ENCODE peak calls at places on chromosomes 13 and 19, in four cellular contexts. Y is neural progenitor cell, H is left lung, F is stomach. Q is an unnamed sample.

GRCh38 chr19:13060233-13060963 is 42.3 kb downstream of the LYL1 start:
- DNase-seq in Y (peak; percentile 63), H (no peak), F (no peak), Q (no peak)

GRCh38 chr19:4866595-4867424 is 657 bp downstream of the PLIN3 start:
- DNase-seq in Y (peak; percentile 80), H (peak; percentile 75), F (peak; percentile 68), Q (peak; percentile 86)

GRCh38 chr13:32164622-32165268 is 133.2 kb downstream of the FRY start:
- DNase-seq in Y (peak; percentile 81), H (no peak), F (no peak), Q (no peak)

GRCh38 chr13:81540777-81541176 is 1199.9 kb upstream of the SPRY2 start:
- DNase-seq in Y (peak; percentile 13), H (no peak), F (no peak), Q (no peak)

GRCh38 chr13:53015971-53016370 is 12.6 kb upstream of the OLFM4 start:
- DNase-seq in Y (no peak), H (no peak), F (no peak), Q (no peak)

GRCh38 chr19:4390017-4390861 is 10.1 kb downstream of the SH3GL1 start:
- DNase-seq in Y (peak; percentile 87), H (peak; percentile 63), F (no peak), Q (peak; percentile 54)

GRCh38 chr13:107721436-107721835 is 493.9 kb downstream of the LIG4 start:
- DNase-seq in Y (no peak), H (no peak), F (no peak), Q (no peak)

GRCh38 chr19:32238076-32238475 is 107.3 kb upstream of the ZNF507 start:
- DNase-seq in Y (no peak), H (no peak), F (no peak), Q (no peak)

GRCh38 chr13:112172017-112172416 is 105.1 kb downstream of the SOX1 start:
- DNase-seq in Y (no peak), H (no peak), F (no peak), Q (no peak)

GRCh38 chr19:50994129-50994528 is 7.3 kb downstream of the KLK8 start:
- DNase-seq in Y (no peak), H (no peak), F (no peak), Q (no peak)

GRCh38 chr13:91740811-91741210 is 342.4 kb downstream of the GPC5 start:
- DNase-seq in Y (peak; percentile 54), H (no peak), F (no peak), Q (no peak)

GRCh38 chr13:60482012-60482411 is 85.0 kb downstream of the TDRD3 start:
- DNase-seq in Y (no peak), H (no peak), F (no peak), Q (no peak)

GRCh38 chr13:98900442-98900841 is 77.4 kb downstream of the DOCK9 start:
- DNase-seq in Y (no peak), H (no peak), F (no peak), Q (no peak)

GRCh38 chr19:56827708-56828107 is 12.8 kb downstream of the PEG3 start:
- DNase-seq in Y (no peak), H (no peak), F (no peak), Q (no peak)

GRCh38 chr19:1749373-1750342 is 3.6 kb upstream of the ONECUT3 start:
- DNase-seq in Y (peak; percentile 63), H (no peak), F (no peak), Q (no peak)

GRCh38 chr13:63396746-63397145 is 1981.1 kb upstream of the PCDH20 start:
- DNase-seq in Y (no peak), H (no peak), F (no peak), Q (no peak)

GRCh38 chr19:31348416-31349159 is 648 bp downstream of the TSHZ3 start:
- DNase-seq in Y (peak; percentile 39), H (no peak), F (no peak), Q (no peak)

GRCh38 chr19:54465367-54466109 is 2.0 kb upstream of the LENG9 start:
- DNase-seq in Y (peak; percentile 24), H (no peak), F (no peak), Q (peak; percentile 68)

GRCh38 chr19:49502866-49503581 is 6.8 kb downstream of the RPS11 start:
- DNase-seq in Y (peak; percentile 84), H (no peak), F (peak; percentile 51), Q (no peak)

GRCh38 chr19:55058781-55059610 is 4.0 kb downstream of the RDH13 start:
- DNase-seq in Y (no peak), H (no peak), F (no peak), Q (no peak)

GRCh38 chr19:1266818-1267440 is 2.2 kb upstream of the CIRBP start:
- DNase-seq in Y (peak; percentile 79), H (no peak), F (peak; percentile 80), Q (peak; percentile 83)

GRCh38 chr19:610071-610800 is 20.6 kb downstream of the HCN2 start:
- DNase-seq in Y (no peak), H (no peak), F (peak; percentile 41), Q (no peak)

GRCh38 chr13:66915596-66916185 is 314.4 kb downstream of the PCDH9 start:
- DNase-seq in Y (no peak), H (no peak), F (no peak), Q (no peak)

GRCh38 chr13:55577082-55577846 is 1563.5 kb upstream of the PRR20A start:
- DNase-seq in Y (peak; percentile 3), H (no peak), F (no peak), Q (no peak)

GRCh38 chr19:17406039-17406886 is 833 bp upstream of the BST2 start:
- DNase-seq in Y (no peak), H (no peak), F (no peak), Q (no peak)

GRCh38 chr19:17404015-17404414 is 1.4 kb downstream of the BST2 start:
- DNase-seq in Y (no peak), H (no peak), F (no peak), Q (no peak)

GRCh38 chr19:17402982-17403855 is 2.2 kb downstream of the BST2 start:
- DNase-seq in Y (peak; percentile 93), H (no peak), F (no peak), Q (no peak)

GRCh38 chr19:17405250-17406038 is at the start of gene BST2:
- DNase-seq in Y (peak; percentile 53), H (peak; percentile 59), F (peak; percentile 64), Q (peak; percentile 53)

GRCh38 chr19:17404621-17405249 is 695 bp downstream of the BST2 start:
- DNase-seq in Y (no peak), H (no peak), F (no peak), Q (no peak)
- H3K4me3 ChIP-seq in Y (peak overlapping the region; percentile 61), H (peak overlapping the region; percentile 21), F (peak overlapping the region; percentile 47), Q (no peak overlapping the region)

GRCh38 chr13:41398494-41399190 is 58.7 kb upstream of the RGCC start:
- DNase-seq in Y (no peak), H (no peak), F (no peak), Q (no peak)
- H3K4me3 ChIP-seq in Y (no peak overlapping the region), H (no peak overlapping the region), F (no peak overlapping the region), Q (no peak overlapping the region)

GRCh38 chr19:19167612-19168011 is 2.5 kb downstream of the MEF2B start:
- DNase-seq in Y (no peak), H (no peak), F (no peak), Q (no peak)

GRCh38 chr19:19171110-19171672 is 1.1 kb upstream of the MEF2B start:
- DNase-seq in Y (no peak), H (no peak), F (no peak), Q (no peak)

GRCh38 chr19:19171821-19172532 is 1.9 kb upstream of the MEF2B start:
- DNase-seq in Y (no peak), H (no peak), F (no peak), Q (no peak)

GRCh38 chr19:19169236-19170052 is 619 bp downstream of the MEF2B start:
- DNase-seq in Y (no peak), H (no peak), F (no peak), Q (no peak)

GRCh38 chr19:19170053-19170945 is at the start of gene MEF2B:
- DNase-seq in Y (peak; percentile 94), H (peak; percentile 74), F (peak; percentile 88), Q (peak; percentile 90)
- H3K4me3 ChIP-seq in Y (peak within 1 kb of the TSS; percentile 24), H (no peak within 1 kb of the TSS), F (peak within 1 kb of the TSS; percentile 28), Q (no peak within 1 kb of the TSS)

DNA sequence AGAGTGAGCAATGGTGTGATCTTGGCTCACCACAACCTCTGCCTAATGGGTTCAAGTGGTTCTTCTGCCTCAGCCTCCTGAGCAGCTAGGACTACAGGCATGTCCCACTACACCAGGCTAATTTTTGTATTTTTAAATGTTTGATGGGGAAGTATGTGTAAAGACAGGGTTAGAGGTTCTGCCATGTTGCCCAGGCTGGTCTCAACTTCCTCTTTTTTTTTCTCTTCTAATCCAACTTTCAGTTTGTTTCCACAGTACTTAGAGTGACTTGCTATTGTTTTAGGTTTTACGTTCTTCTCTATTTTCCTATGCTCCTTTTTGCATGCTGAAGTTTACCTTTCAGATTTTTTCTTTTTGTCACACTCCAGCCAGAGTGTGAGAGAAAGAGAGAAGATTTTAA is 1433.0 kb downstream of the UQCRFS1 start:
- DNase-seq in Y (no peak), H (no peak), F (no peak), Q (no peak)
- H3K4me3 ChIP-seq in Y (no peak overlapping the region), H (no peak overlapping the region), F (no peak overlapping the region), Q (no peak overlapping the region)

GRCh38 chr13:90413548-90413947 is 933.9 kb upstream of the MIR17HG start:
- DNase-seq in Y (no peak), H (no peak), F (no peak), Q (no peak)
- H3K4me3 ChIP-seq in Y (no peak overlapping the region), H (no peak overlapping the region), F (no peak overlapping the region), Q (no peak overlapping the region)

GRCh38 chr19:17794412-17794730 is 567 bp upstream of the B3GNT3 start:
- DNase-seq in Y (peak; percentile 7), H (no peak), F (no peak), Q (no peak)

GRCh38 chr19:17794731-17795494 is at the start of gene B3GNT3:
- DNase-seq in Y (peak; percentile 44), H (peak; percentile 72), F (peak; percentile 97), Q (peak; percentile 97)

GRCh38 chr19:17796838-17797168 is 1.9 kb downstream of the B3GNT3 start:
- DNase-seq in Y (peak; percentile 0), H (no peak), F (no peak), Q (no peak)

GRCh38 chr19:17796013-17796837 is 1.3 kb downstream of the B3GNT3 start:
- DNase-seq in Y (peak; percentile 1), H (no peak), F (peak; percentile 77), Q (peak; percentile 89)

GRCh38 chr19:17795495-17795856 is 538 bp downstream of the B3GNT3 start:
- DNase-seq in Y (no peak), H (no peak), F (no peak), Q (no peak)
- H3K4me3 ChIP-seq in Y (peak overlapping the region; percentile 42), H (no peak overlapping the region), F (peak overlapping the region; percentile 59), Q (peak overlapping the region; percentile 63)

DNA sequence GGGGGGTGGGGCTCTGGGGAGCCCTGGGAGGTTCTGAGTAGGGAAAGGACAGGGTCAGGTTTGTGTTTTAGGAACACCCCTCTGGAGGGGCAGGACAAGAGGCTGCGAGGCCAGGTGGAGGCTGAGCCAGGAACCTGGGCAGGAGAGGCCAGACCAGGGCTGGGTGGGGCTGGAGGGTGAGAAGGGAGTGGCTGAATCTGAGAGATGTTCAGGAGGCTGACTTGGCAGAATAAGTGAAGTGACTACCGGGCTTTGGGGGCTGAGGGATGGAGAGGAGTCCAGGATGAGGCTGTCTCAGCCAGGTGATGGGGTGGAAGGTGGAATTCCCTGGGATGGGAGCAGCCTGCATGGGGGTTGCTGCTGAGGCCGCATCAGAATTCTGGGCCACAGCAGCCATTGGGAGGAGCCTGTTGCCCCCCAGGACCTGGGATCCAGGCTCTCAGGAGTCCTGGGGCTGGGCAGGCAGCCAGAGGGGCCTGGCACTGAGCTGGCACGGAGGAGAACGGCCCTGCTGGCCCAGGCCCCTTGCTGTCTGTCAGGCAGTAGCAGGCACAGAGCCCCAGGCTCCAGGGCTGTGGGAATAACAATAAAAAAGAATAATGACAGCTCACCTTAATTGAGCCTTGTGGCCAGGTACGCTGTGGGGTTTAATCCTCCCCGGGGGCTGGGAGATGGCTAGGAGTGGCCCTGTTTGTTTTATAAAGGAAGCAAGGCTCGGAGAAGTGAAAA is 3.3 kb downstream of the PPP5C start:
- DNase-seq in Y (no peak), H (no peak), F (no peak), Q (peak; percentile 59)
- H3K4me3 ChIP-seq in Y (no peak overlapping the region), H (no peak overlapping the region), F (no peak overlapping the region), Q (no peak overlapping the region)